ENCODE peak calls at places on chromosomes 7 and 10, in nine cellular contexts. Y is A549; H is tibial nerve; A is neural progenitor cell; D is ovary; W is CD8-positive, alpha-beta memory T cell; Q is gastrocnemius medialis; F is IMR-90; T is adrenal gland. O is an unnamed sample.

GRCh38 chr10:126867567-126868365 is 37.5 kb upstream of the DOCK1 start:
- DNase-seq in A (no peak), D (no peak), F (peak; percentile 79), W (no peak), Y (no peak), Q (no peak), H (no peak), T (no peak), O (no peak)

GRCh38 chr10:105706281-105707026 is 1065.4 kb downstream of the SORCS3 start:
- DNase-seq in T (no peak), F (no peak), D (no peak), Y (no peak), A (no peak), H (no peak), Q (no peak), W (no peak), O (no peak)

GRCh38 chr7:143401265-143401664 is 7.4 kb downstream of the EPHA1 start:
- DNase-seq in W (no peak), A (no peak), T (no peak), Y (no peak), H (no peak), F (no peak), D (no peak), Q (no peak), O (no peak)

GRCh38 chr7:99365318-99366141 is 9.0 kb upstream of the ARPC1B start:
- DNase-seq in D (no peak), T (no peak), Y (peak; percentile 45), H (no peak), Q (no peak), F (no peak), W (peak; percentile 49), A (peak; percentile 40), O (peak; percentile 74)

GRCh38 chr10:67612577-67613537 is 83.1 kb downstream of the CTNNA3 start:
- DNase-seq in A (no peak), W (peak; percentile 23), D (no peak), Q (no peak), H (no peak), T (no peak), Y (no peak), F (peak; percentile 73), O (no peak)

GRCh38 chr7:40470817-40471216 is 336.0 kb downstream of the SUGCT start:
- DNase-seq in Y (no peak), F (peak; percentile 55), A (no peak), Q (no peak), D (no peak), W (no peak), H (no peak), T (no peak), O (no peak)

GRCh38 chr10:58782876-58783859 is 270.5 kb downstream of the BICC1 start:
- DNase-seq in Y (no peak), A (no peak), F (peak; percentile 25), W (no peak), Q (peak; percentile 21), T (no peak), D (peak; percentile 23), H (no peak), O (peak; percentile 88)

GRCh38 chr7:139644191-139644590 is 120.7 kb downstream of the CLEC2L start:
- DNase-seq in Y (no peak), F (no peak), T (no peak), Q (no peak), H (no peak), W (no peak), D (no peak), A (no peak), O (no peak)

GRCh38 chr7:157797361-157797760 is 460.6 kb downstream of the DNAJB6 start:
- DNase-seq in Q (no peak), W (no peak), F (no peak), D (no peak), A (no peak), H (no peak), T (no peak), Y (no peak), O (no peak)

GRCh38 chr7:44884553-44885393 is 557 bp downstream of the PURB start:
- DNase-seq in Y (peak; percentile 53), D (peak; percentile 47), T (peak; percentile 61), H (peak; percentile 14), Q (peak; percentile 17), F (peak; percentile 67), W (peak; percentile 38), A (peak; percentile 77), O (peak; percentile 91)

GRCh38 chr7:1257221-1257620 is 24.5 kb downstream of the UNCX start:
- DNase-seq in D (no peak), H (no peak), F (no peak), T (no peak), A (no peak), W (no peak), Y (no peak), Q (no peak), O (peak; percentile 12)

GRCh38 chr10:124523301-124523871 is 61.8 kb downstream of the LHPP start:
- DNase-seq in Y (no peak), Q (no peak), A (peak; percentile 5), H (peak; percentile 15), W (no peak), T (peak; percentile 46), F (no peak), D (peak; percentile 35), O (no peak)

GRCh38 chr10:15168296-15168780 is at the start of gene NMT2:
- DNase-seq in F (no peak), Q (no peak), W (no peak), T (no peak), H (peak; percentile 43), A (peak; percentile 97), Y (no peak), D (no peak), O (peak; percentile 90)

GRCh38 chr7:22351878-22352277 is 5.1 kb downstream of the RAPGEF5 start:
- DNase-seq in F (no peak), H (no peak), W (no peak), A (no peak), Y (no peak), D (no peak), Q (no peak), T (no peak), O (no peak)

DNA sequence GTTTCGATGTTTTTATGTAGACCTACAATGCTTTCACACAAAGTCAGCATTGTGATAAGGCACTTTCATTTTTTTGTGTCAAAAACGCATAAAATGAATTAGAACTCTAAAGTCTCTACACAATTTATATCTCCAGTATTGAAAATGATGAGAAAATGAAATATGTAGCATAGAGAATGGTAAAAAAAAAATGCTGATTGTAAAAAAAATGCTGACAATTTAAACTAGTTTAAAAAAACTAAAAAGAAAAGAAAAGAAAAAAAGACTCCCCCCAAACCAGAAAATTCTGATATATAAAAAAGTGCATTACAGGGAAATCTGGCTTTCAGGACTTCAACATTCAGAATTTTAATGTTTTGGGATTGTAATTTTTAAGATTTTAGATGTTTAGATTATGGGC is 148.1 kb downstream of the FZD1 start:
- DNase-seq in W (no peak), T (no peak), H (no peak), F (no peak), D (no peak), Q (no peak), A (no peak), Y (no peak), O (no peak)
- H3K4me3 ChIP-seq in W (no peak overlapping the region), T (no peak overlapping the region), H (no peak overlapping the region), F (no peak overlapping the region), D (no peak overlapping the region), Q (no peak overlapping the region), A (no peak overlapping the region), Y (no peak overlapping the region), O (no peak overlapping the region)

GRCh38 chr7:28960071-28960840 is 2.1 kb upstream of the TRIL start:
- DNase-seq in Y (no peak), W (no peak), D (no peak), H (no peak), Q (no peak), F (no peak), T (no peak), A (no peak), O (no peak)

GRCh38 chr7:28958235-28958945 is at the start of gene TRIL:
- DNase-seq in F (peak; percentile 50), W (no peak), Q (no peak), H (peak; percentile 31), T (peak; percentile 56), Y (no peak), D (peak; percentile 83), A (peak; percentile 93), O (peak; percentile 85)

GRCh38 chr7:28957064-28957821 is 887 bp downstream of the TRIL start:
- DNase-seq in W (no peak), Q (no peak), D (peak; percentile 36), Y (no peak), H (no peak), T (peak; percentile 22), F (no peak), A (peak; percentile 69), O (peak; percentile 73)

GRCh38 chr7:28957822-28958234 is 302 bp downstream of the TRIL start:
- DNase-seq in W (no peak), A (peak; percentile 83), T (peak; percentile 20), Q (no peak), H (no peak), Y (no peak), F (no peak), D (peak; percentile 29), O (no peak)

DNA sequence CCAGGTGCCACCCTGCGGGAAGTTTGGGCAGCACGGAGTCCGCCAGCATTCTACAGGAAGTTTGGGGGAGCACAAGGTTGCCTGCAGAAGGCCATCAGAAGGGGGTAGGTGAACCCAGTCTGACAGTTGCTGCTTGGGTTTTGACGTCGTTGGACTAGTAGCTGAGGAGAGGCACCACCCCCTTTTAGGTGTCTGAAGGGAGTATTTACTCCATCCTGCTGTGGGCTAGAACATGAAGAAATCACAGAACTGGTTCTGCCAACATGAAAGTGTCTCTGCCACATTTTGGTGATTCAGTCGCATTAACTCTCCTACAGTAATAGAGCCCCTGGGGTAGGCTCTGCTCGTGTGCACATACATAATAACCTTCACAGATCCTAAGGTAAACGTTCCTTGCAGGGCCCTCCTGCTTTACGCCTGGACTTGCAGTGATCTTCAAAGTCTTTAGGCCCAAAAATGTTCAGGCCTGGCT is 852 bp upstream of the TRIL start:
- DNase-seq in T (no peak), H (no peak), Q (no peak), D (no peak), W (no peak), Y (no peak), A (no peak), F (no peak), O (no peak)
- H3K27ac ChIP-seq in T (peak overlapping the region; percentile 68), H (no peak overlapping the region), Q (peak overlapping the region; percentile 49), D (no peak overlapping the region), W (no peak overlapping the region), Y (no peak overlapping the region), A (no peak overlapping the region), F (no peak overlapping the region), O (no peak overlapping the region)

GRCh38 chr10:80413152-80413996 is 5.0 kb downstream of the PRXL2A start:
- DNase-seq in Y (no peak), F (peak; percentile 44), T (no peak), D (no peak), W (no peak), H (no peak), A (no peak), Q (no peak), O (peak; percentile 64)
- H3K4me1 ChIP-seq in Y (peaks cover 24% of the 10 kb centered on the region), F (peaks cover 3% of the 10 kb centered on the region), T (peaks cover 40% of the 10 kb centered on the region), D (peaks cover 25% of the 10 kb centered on the region), W (peaks cover 7% of the 10 kb centered on the region), H (peaks cover 41% of the 10 kb centered on the region), A (peaks cover 90% of the 10 kb centered on the region), Q (peaks cover 54% of the 10 kb centered on the region), O (peaks cover 30% of the 10 kb centered on the region)

DNA sequence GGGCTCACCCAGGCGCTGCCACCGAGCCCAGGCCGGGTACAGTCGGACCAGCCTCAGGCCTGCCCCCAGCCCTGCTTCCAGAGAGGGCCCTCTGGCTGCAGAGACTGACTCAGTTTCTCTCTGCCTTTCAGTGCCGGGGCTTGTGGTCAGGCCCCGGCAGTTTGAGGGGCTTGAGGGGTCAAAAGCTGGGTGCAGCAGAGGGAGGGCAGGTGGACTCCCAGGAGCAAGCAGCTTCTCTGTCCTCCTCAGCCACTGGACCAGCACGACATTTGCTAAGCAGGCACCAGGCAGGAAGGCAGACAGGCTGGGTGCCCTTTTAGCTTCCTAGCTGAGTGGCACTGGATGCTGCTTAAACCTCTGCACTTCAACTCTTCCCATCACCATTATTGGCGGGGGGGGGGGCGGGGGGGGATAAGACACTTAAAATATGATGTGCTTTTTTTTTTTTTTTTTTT is 168.5 kb downstream of the NEURL1 start:
- DNase-seq in H (no peak), A (no peak), F (no peak), W (no peak), D (no peak), Q (no peak), Y (no peak), T (no peak), O (no peak)
- H3K4me3 ChIP-seq in H (peak overlapping the region; percentile 64), A (no peak overlapping the region), F (peak overlapping the region; percentile 23), W (no peak overlapping the region), D (peak overlapping the region; percentile 85), Q (peak overlapping the region; percentile 46), Y (no peak overlapping the region), T (peak overlapping the region; percentile 73), O (no peak overlapping the region)

O was measured in right cardiac atrium.